ENCODE peak calls at places on chromosome 11, in eight cellular contexts. H is A549, N is endothelial cell, U is RWPE1, Z is B cell, P is neural progenitor cell, F is cardiac muscle cell, E is ascending aorta. V is an unnamed sample.

GRCh38 chr11:125080531-125080911 is 17.4 kb downstream of the SLC37A2 start:
- DNase-seq in Z (no peak), N (no peak), U (no peak), E (no peak), H (no peak), F (no peak), P (no peak), V (no peak)

GRCh38 chr11:3115321-3115720 is 49.8 kb downstream of the OSBPL5 start:
- DNase-seq in E (no peak), F (no peak), P (no peak), Z (no peak), U (no peak), N (no peak), H (no peak), V (no peak)

GRCh38 chr11:102757823-102758549 is 22.4 kb downstream of the MMP10 start:
- DNase-seq in U (peak), H (no peak), E (no peak), F (no peak), N (no peak), Z (no peak), P (no peak), V (no peak)

GRCh38 chr11:63915961-63916836 is 765 bp downstream of the RCOR2 start:
- DNase-seq in H (peak), F (peak), N (peak), U (no peak), P (peak), Z (peak), E (peak), V (peak)

GRCh38 chr11:105619556-105619955 is 9.7 kb downstream of the GRIA4 start:
- DNase-seq in P (no peak), E (no peak), Z (no peak), F (no peak), N (no peak), U (no peak), H (no peak), V (no peak)

GRCh38 chr11:128985880-128986279 is 43.2 kb upstream of the TP53AIP1 start:
- DNase-seq in E (no peak), U (no peak), F (no peak), N (no peak), H (no peak), Z (no peak), P (no peak), V (no peak)

GRCh38 chr11:105577645-105578044 is 32.2 kb upstream of the GRIA4 start:
- DNase-seq in P (peak), F (peak), U (peak), Z (no peak), N (no peak), H (no peak), E (no peak), V (no peak)

GRCh38 chr11:94885133-94885532 is 88.2 kb downstream of the CWC15 start:
- DNase-seq in F (no peak), E (no peak), H (no peak), N (no peak), Z (no peak), P (no peak), U (peak), V (no peak)

GRCh38 chr11:71188886-71189767 is 63.2 kb downstream of the SHANK2 start:
- DNase-seq in F (no peak), N (no peak), U (no peak), E (no peak), Z (no peak), P (no peak), H (no peak), V (no peak)

GRCh38 chr11:68343761-68344256 is 31.4 kb downstream of the LRP5 start:
- DNase-seq in F (no peak), E (no peak), Z (peak), N (no peak), P (no peak), U (no peak), H (no peak), V (no peak)

GRCh38 chr11:66936326-66936725 is 21.9 kb downstream of the PC start:
- DNase-seq in F (no peak), Z (no peak), P (no peak), H (peak), U (no peak), E (no peak), N (no peak), V (no peak)

GRCh38 chr11:126834573-126834972 is 166.0 kb downstream of the KIRREL3 start:
- DNase-seq in N (no peak), F (no peak), Z (no peak), H (no peak), U (no peak), E (no peak), P (no peak), V (no peak)

GRCh38 chr11:134374171-134374570 is 37.9 kb downstream of the B3GAT1 start:
- DNase-seq in E (no peak), Z (no peak), H (no peak), N (no peak), U (no peak), F (no peak), P (no peak), V (no peak)

GRCh38 chr11:95144313-95145235 is 54.9 kb downstream of the ENDOD1 start:
- DNase-seq in P (no peak), E (no peak), F (no peak), H (no peak), N (no peak), Z (no peak), U (no peak), V (no peak)

GRCh38 chr11:49995559-49995958 is 13.2 kb upstream of the OR4C12 start:
- DNase-seq in N (peak), E (no peak), P (peak), U (no peak), F (peak), H (peak), Z (peak), V (peak)

DNA sequence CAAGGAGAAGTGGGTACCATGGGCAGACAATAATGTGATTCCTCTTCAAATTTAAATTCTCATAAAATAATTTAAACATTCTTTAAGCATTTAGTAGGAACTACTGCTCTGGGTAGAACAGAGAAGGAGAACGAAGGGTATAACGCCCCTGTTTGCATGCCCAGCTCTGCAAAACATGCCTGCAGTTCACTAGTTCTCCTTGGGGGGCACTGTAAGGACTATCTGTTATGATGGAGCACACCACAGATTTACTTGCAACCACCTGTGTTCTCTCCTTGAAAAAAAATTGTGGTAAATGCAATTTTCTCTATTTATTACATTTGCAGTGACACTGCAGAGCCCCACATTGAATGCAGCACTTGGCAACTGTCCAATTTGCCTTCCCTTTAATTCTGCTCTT is 100.3 kb downstream of the GUCY1A2 start:
- DNase-seq in N (peak), U (no peak), H (no peak), F (peak), P (peak), E (no peak), Z (no peak), V (peak)
- TF ChIP-seq CTCF in N (no peak), U (no peak), H (no peak), F (peak), P (peak), E (no peak), Z (no peak), V (peak)

GRCh38 chr11:101323997-101324396 is 194.4 kb upstream of the PGR start:
- DNase-seq in F (peak), P (peak), N (peak), H (peak), E (no peak), U (no peak), Z (peak), V (no peak)
- TF ChIP-seq CTCF in F (peak), P (peak), N (no peak), H (no peak), E (peak), U (no peak), Z (no peak), V (no peak)

GRCh38 chr11:29127456-29127855 is 889.4 kb downstream of the KCNA4 start:
- DNase-seq in U (no peak), Z (no peak), E (no peak), H (no peak), N (no peak), F (no peak), P (no peak), V (no peak)

GRCh38 chr11:29129850-29130249 is 887.0 kb downstream of the KCNA4 start:
- DNase-seq in U (peak), P (no peak), E (no peak), Z (no peak), N (no peak), H (peak), F (no peak), V (no peak)

GRCh38 chr11:29124436-29124835 is 892.4 kb downstream of the KCNA4 start:
- DNase-seq in U (no peak), P (peak), Z (no peak), F (no peak), N (no peak), E (no peak), H (no peak), V (no peak)

GRCh38 chr11:29120329-29120695 is 896.5 kb downstream of the KCNA4 start:
- DNase-seq in P (no peak), H (no peak), Z (no peak), U (no peak), N (no peak), E (no peak), F (no peak), V (no peak)

DNA sequence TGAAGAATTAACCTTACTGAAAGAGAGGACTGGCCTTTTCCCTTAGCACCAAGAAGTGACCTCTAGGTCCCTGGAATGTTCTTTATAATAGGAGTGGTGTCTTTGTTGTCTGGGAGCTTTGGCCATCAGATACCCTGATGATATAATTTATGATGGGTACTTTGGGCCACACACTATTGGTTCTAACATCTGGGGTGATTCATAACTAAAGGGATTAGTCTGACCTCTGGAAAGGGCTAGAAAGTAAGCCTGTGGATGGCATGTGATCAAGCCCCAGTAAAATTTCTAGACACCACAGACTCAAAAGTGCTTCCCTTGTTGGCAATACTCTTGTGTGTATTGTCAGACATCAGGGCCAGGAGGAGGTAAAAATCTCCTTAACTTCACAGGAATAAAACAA is 891.2 kb downstream of the KCNA4 start:
- DNase-seq in Z (no peak), F (no peak), U (no peak), H (no peak), E (no peak), N (no peak), P (no peak), V (no peak)
- TF ChIP-seq CTCF in Z (no peak), F (no peak), U (no peak), H (no peak), E (no peak), N (no peak), P (no peak), V (no peak)

DNA sequence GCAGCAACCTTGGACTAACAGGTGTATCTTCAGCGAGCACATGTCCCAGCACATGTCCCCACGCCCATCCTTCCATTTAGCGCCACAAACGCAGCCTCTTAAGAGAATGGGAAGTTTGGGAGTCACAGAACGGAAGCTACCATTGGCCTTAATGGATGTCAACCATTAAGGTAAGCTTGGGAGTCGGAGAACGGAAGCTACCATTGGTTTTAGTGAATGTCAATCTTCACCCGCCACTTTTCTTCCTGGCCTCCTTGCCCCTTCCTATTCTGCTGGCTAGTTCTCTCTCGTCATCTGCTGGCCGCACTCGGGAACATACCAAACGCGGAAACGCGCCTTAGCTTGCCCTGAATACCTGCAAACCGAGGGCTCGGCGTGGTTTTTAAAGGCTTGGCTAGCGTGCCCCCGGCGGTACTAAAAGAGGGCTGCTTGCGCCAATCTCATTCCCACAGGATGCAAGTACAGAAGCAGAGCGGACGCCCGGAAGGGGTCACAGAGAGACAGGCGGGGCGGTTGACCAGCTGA is 24.3 kb downstream of the GLYATL1 start:
- DNase-seq in E (no peak), F (peak), U (peak), Z (no peak), H (peak), P (peak), N (no peak), V (peak)
- TF ChIP-seq CTCF in E (no peak), F (no peak), U (peak), Z (no peak), H (no peak), P (peak), N (no peak), V (no peak)